ENCODE peak calls at places on chromosomes 6 and 20, in four cellular contexts. H is adrenal gland; B is effector memory CD4-positive, alpha-beta T cell; Z is coronary artery. O is an unnamed sample.

GRCh38 chr20:9815662-9816061 is 23.2 kb downstream of the PAK5 start:
- DNase-seq in H (no peak), B (no peak), Z (no peak), O (no peak)

GRCh38 chr6:27492776-27493175 is 19.9 kb upstream of the ZNF184 start:
- DNase-seq in H (no peak), B (no peak), Z (no peak), O (no peak)

GRCh38 chr6:41457303-41457670 is 88.9 kb upstream of the FOXP4 start:
- DNase-seq in H (no peak), B (no peak), Z (no peak), O (no peak)

GRCh38 chr6:138647006-138647405 is 126.6 kb upstream of the CCDC28A start:
- DNase-seq in H (no peak), B (no peak), Z (no peak), O (no peak)

GRCh38 chr6:29992792-29993191 is 50.5 kb downstream of the HLA-A start:
- DNase-seq in H (no peak), B (no peak), Z (no peak), O (no peak)

GRCh38 chr6:42007286-42007685 is 43.0 kb upstream of the TAF8 start:
- DNase-seq in H (peak), B (no peak), Z (no peak), O (no peak)

GRCh38 chr6:104713982-104714381 is 145.7 kb downstream of the HACE1 start:
- DNase-seq in H (no peak), B (no peak), Z (no peak), O (no peak)

GRCh38 chr20:60341062-60341461 is 382.8 kb downstream of the CDH26 start:
- DNase-seq in H (no peak), B (no peak), Z (no peak), O (no peak)

GRCh38 chr6:31186052-31186734 is 15.7 kb upstream of the POU5F1 start:
- DNase-seq in H (no peak), B (no peak), Z (no peak), O (no peak)

GRCh38 chr6:2961971-2962370 is 9.4 kb downstream of the SERPINB6 start:
- DNase-seq in H (no peak), B (no peak), Z (no peak), O (no peak)
- H3K27ac ChIP-seq in H (no peak), B (no peak), Z (peak), O (no peak)

GRCh38 chr6:116253188-116253504 is 729 bp downstream of the TSPYL4 start:
- DNase-seq in H (no peak), B (no peak), Z (no peak), O (no peak)
- H3K27ac ChIP-seq in H (peak), B (peak), Z (peak), O (peak)

GRCh38 chr6:159978291-159979135 is 9.6 kb downstream of the IGF2R start:
- DNase-seq in H (no peak), B (peak), Z (no peak), O (peak)
- H3K27ac ChIP-seq in H (peak), B (peak), Z (no peak), O (peak)

DNA sequence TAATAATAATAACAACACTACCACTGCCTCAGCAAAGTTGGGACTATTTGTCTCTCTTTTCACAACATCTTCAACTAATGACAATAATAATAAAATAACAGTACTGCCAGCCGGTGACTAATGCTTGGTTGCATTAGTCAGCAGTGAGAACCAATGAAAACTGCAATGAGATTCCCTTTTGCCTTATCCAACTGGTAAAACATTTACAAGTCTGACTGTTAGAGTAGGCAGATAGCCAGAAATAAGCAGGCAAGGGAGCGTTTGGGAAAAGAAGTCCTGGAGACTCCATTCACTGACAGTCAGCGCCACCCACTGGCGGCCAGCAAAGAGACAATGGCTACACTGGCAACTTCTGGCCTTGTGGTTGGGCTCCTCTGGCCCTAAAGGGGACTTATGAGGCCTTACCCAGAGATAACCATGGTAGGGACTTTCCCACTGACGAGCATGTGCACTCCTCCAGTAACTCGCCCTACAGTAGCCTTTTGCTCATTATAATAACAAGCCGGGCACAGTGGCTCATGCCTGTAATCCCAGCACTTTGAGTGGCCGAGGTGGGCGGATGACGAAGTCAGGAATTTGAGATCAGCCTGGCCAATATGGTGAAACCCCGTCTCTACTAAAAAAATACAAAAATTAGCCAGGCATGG is 3.4 kb upstream of the NSFL1C start:
- DNase-seq in H (peak), B (no peak), Z (peak), O (no peak)
- H3K27ac ChIP-seq in H (no peak), B (no peak), Z (peak), O (no peak)